ENCODE peak calls at places on chromosomes 1 and 21, in nine cellular contexts. F is kidney tubule cell; V is cardiac muscle cell; B is C1 segment of cervical spinal cord; N is activated naive CD4-positive, alpha-beta T cell treated with Interleukin-2 at 50 U/mL for 16 hours; K is fibroblast of mammary gland; T is NCI-H1092 treated with DMSO at 0.1 percent for 48 hours; Q is A172; Y is AG04450. O is an unnamed sample.

GRCh38 chr1:35768350-35769187 is 1.2 kb downstream of the CLSPN start:
- DNase-seq in B (no peak), T (peak), N (no peak), K (no peak), Y (no peak), Q (no peak), F (no peak), V (peak), O (no peak)

GRCh38 chr1:199182151-199182843 is 543.5 kb downstream of the PTPRC start:
- DNase-seq in F (no peak), T (no peak), Y (no peak), V (peak), N (no peak), Q (no peak), B (no peak), K (no peak), O (no peak)

GRCh38 chr1:43786975-43787374 is 79.6 kb downstream of the ST3GAL3 start:
- DNase-seq in Y (no peak), V (peak), F (no peak), K (peak), T (no peak), B (no peak), Q (no peak), N (no peak), O (no peak)

GRCh38 chr21:39189857-39190604 is 6.8 kb upstream of the PSMG1 start:
- DNase-seq in F (no peak), K (peak), Y (no peak), N (no peak), V (no peak), B (no peak), T (no peak), Q (no peak), O (no peak)

GRCh38 chr1:205600085-205600484 is 31.7 kb downstream of the ELK4 start:
- DNase-seq in K (peak), B (no peak), Y (peak), N (no peak), T (no peak), Q (peak), F (peak), V (peak), O (no peak)

GRCh38 chr1:84283381-84283780 is 18.1 kb upstream of the SAMD13 start:
- DNase-seq in N (no peak), Y (no peak), F (peak), Q (no peak), V (peak), T (no peak), B (no peak), K (no peak), O (no peak)

GRCh38 chr1:43339584-43340232 is 2.1 kb downstream of the MPL start:
- DNase-seq in F (no peak), V (no peak), Q (no peak), Y (no peak), K (no peak), N (no peak), T (no peak), B (no peak), O (no peak)

GRCh38 chr1:6460349-6461236 is 5.4 kb downstream of the TNFRSF25 start:
- DNase-seq in B (no peak), K (no peak), F (no peak), Y (no peak), T (no peak), N (peak), Q (no peak), V (peak), O (no peak)

GRCh38 chr1:182054698-182055326 is 6.7 kb downstream of the ZNF648 start:
- DNase-seq in N (peak), Y (no peak), F (peak), K (peak), Q (peak), T (peak), V (peak), B (no peak), O (peak)

GRCh38 chr1:30179942-30180543 is 543.3 kb downstream of the MATN1 start:
- DNase-seq in Q (no peak), T (no peak), Y (no peak), K (no peak), B (no peak), N (no peak), F (no peak), V (no peak), O (no peak)

GRCh38 chr1:175842545-175842944 is 99.2 kb upstream of the TNR start:
- DNase-seq in N (no peak), T (no peak), Q (no peak), Y (no peak), B (no peak), F (no peak), K (no peak), V (no peak), O (no peak)

GRCh38 chr1:186404454-186405051 is 28.9 kb downstream of the ODR4 start:
- DNase-seq in Q (peak), T (peak), N (no peak), K (peak), F (peak), Y (peak), B (no peak), V (peak), O (peak)

GRCh38 chr1:104574619-104575018 is 824.9 kb downstream of the AMY1C start:
- DNase-seq in V (no peak), T (no peak), Y (no peak), B (no peak), Q (no peak), F (no peak), N (no peak), K (no peak), O (no peak)

GRCh38 chr1:199204231-199204630 is 565.4 kb downstream of the PTPRC start:
- DNase-seq in F (no peak), V (no peak), T (no peak), K (no peak), Q (no peak), N (no peak), B (no peak), Y (no peak), O (no peak)

GRCh38 chr1:19552291-19553010 is 67.1 kb upstream of the CAPZB start:
- DNase-seq in K (no peak), Y (no peak), T (no peak), Q (no peak), F (no peak), V (no peak), B (no peak), N (no peak), O (no peak)

GRCh38 chr1:24416666-24417391 is 1.2 kb downstream of the NIPAL3 start:
- DNase-seq in T (no peak), B (no peak), F (peak), Y (peak), K (peak), N (peak), V (peak), Q (peak), O (no peak)

GRCh38 chr1:239387304-239388231 is 1.2 kb downstream of the CHRM3 start:
- DNase-seq in F (peak), B (no peak), T (no peak), K (no peak), N (no peak), V (no peak), Q (peak), Y (no peak), O (no peak)

GRCh38 chr1:213457733-213458132 is 406.7 kb downstream of the RPS6KC1 start:
- DNase-seq in T (no peak), Q (no peak), B (no peak), K (peak), F (peak), Y (no peak), V (no peak), N (no peak), O (no peak)

GRCh38 chr1:67612690-67613322 is 72.2 kb upstream of the GADD45A start:
- DNase-seq in Y (no peak), Q (no peak), B (no peak), K (no peak), N (no peak), T (no peak), F (no peak), V (peak), O (no peak)

GRCh38 chr1:209368864-209369598 is 214.5 kb upstream of the CAMK1G start:
- DNase-seq in T (no peak), N (no peak), V (peak), Y (peak), Q (peak), F (peak), K (peak), B (peak), O (peak)

GRCh38 chr1:225811622-225812487 is 1.9 kb downstream of the EPHX1 start:
- DNase-seq in T (peak), F (no peak), Y (no peak), K (no peak), B (no peak), V (no peak), Q (no peak), N (no peak), O (peak)

GRCh38 chr1:67572594-67573221 is 112.3 kb upstream of the GADD45A start:
- DNase-seq in Q (no peak), K (no peak), T (no peak), B (no peak), Y (no peak), N (no peak), V (no peak), F (peak), O (peak)

GRCh38 chr1:243962541-243962940 is 88.5 kb upstream of the ZBTB18 start:
- DNase-seq in K (no peak), Y (no peak), Q (no peak), B (no peak), N (no peak), T (no peak), F (no peak), V (no peak), O (no peak)

GRCh38 chr1:85216697-85217096 is 15.9 kb upstream of the SYDE2 start:
- DNase-seq in F (no peak), V (no peak), Y (no peak), B (no peak), K (no peak), N (no peak), Q (no peak), T (no peak), O (no peak)

GRCh38 chr1:176157995-176158394 is 49.1 kb downstream of the COP1 start:
- DNase-seq in T (no peak), Y (no peak), Q (peak), B (no peak), K (no peak), V (no peak), N (no peak), F (no peak), O (no peak)

GRCh38 chr1:5907386-5907785 is 84.8 kb downstream of the NPHP4 start:
- DNase-seq in Y (no peak), V (no peak), T (no peak), Q (no peak), B (no peak), N (no peak), F (no peak), K (no peak), O (no peak)

GRCh38 chr1:150186789-150187559 is 37.3 kb downstream of the PLEKHO1 start:
- DNase-seq in V (peak), F (peak), N (peak), K (peak), Q (peak), B (peak), Y (no peak), T (peak), O (peak)

O was measured in NCI-H2171 treated with DMSO at 0.1 percent for 48 hours.